ENCODE peak calls at places on chromosomes 4 and X, in seven cellular contexts. S, O, C, Q, Z, T and F are unnamed samples.
A peak's percentile ranks its signal among the peaks of the same experiment; 100 is the strongest.

GRCh38 chr4:182212211-182212761 is 30.9 kb upstream of the TENM3 start:
- DNase-seq in S (no peak), O (no peak), C (no peak), Q (no peak), Z (peak; percentile 69), T (peak; percentile 25), F (no peak)

GRCh38 chrX:39475372-39475771 is 622.4 kb downstream of the BCOR start:
- DNase-seq in S (no peak), O (no peak), C (no peak), Q (no peak), Z (peak; percentile 62), T (no peak), F (no peak)

GRCh38 chr4:71441186-71442169 is 102.7 kb downstream of the SLC4A4 start:
- DNase-seq in S (no peak), O (no peak), C (peak; percentile 20), Q (no peak), Z (no peak), T (no peak), F (peak; percentile 10)

GRCh38 chr4:128574706-128575105 is 234.8 kb upstream of the JADE1 start:
- DNase-seq in S (peak; percentile 49), O (peak; percentile 36), C (peak; percentile 65), Q (no peak), Z (peak; percentile 86), T (peak; percentile 87), F (no peak)

GRCh38 chr4:149112109-149112508 is 669.9 kb upstream of the NR3C2 start:
- DNase-seq in S (no peak), O (no peak), C (no peak), Q (no peak), Z (no peak), T (no peak), F (no peak)

GRCh38 chr4:174217273-174218126 is 66.0 kb downstream of the FBXO8 start:
- DNase-seq in S (peak; percentile 42), O (peak; percentile 56), C (no peak), Q (no peak), Z (peak; percentile 45), T (peak; percentile 71), F (peak; percentile 41)

GRCh38 chrX:8673211-8673610 is 58.7 kb downstream of the ANOS1 start:
- DNase-seq in S (no peak), O (no peak), C (no peak), Q (no peak), Z (no peak), T (peak; percentile 64), F (no peak)

GRCh38 chrX:152905081-152905420 is 7.2 kb downstream of the ZNF185 start:
- DNase-seq in S (no peak), O (no peak), C (no peak), Q (no peak), Z (no peak), T (no peak), F (no peak)

GRCh38 chrX:47662144-47662657 is 3.2 kb upstream of the UXT start:
- DNase-seq in S (no peak), O (no peak), C (peak; percentile 73), Q (no peak), Z (no peak), T (peak; percentile 87), F (peak; percentile 51)

GRCh38 chrX:131812847-131813825 is 210.0 kb upstream of the STK26 start:
- DNase-seq in S (no peak), O (peak; percentile 82), C (no peak), Q (no peak), Z (no peak), T (no peak), F (no peak)

GRCh38 chr4:121190389-121190788 is 26.3 kb upstream of the TNIP3 start:
- DNase-seq in S (no peak), O (no peak), C (no peak), Q (no peak), Z (no peak), T (no peak), F (no peak)

GRCh38 chrX:74465424-74465823 is 44.1 kb downstream of the SLC16A2 start:
- DNase-seq in S (no peak), O (no peak), C (no peak), Q (no peak), Z (no peak), T (peak; percentile 49), F (no peak)

GRCh38 chrX:13387656-13388421 is 68.0 kb upstream of the ATXN3L start:
- DNase-seq in S (no peak), O (no peak), C (no peak), Q (no peak), Z (no peak), T (no peak), F (no peak)

GRCh38 chrX:22126311-22126710 is 94.2 kb downstream of the PHEX start:
- DNase-seq in S (no peak), O (no peak), C (no peak), Q (no peak), Z (no peak), T (peak; percentile 3), F (no peak)

DNA sequence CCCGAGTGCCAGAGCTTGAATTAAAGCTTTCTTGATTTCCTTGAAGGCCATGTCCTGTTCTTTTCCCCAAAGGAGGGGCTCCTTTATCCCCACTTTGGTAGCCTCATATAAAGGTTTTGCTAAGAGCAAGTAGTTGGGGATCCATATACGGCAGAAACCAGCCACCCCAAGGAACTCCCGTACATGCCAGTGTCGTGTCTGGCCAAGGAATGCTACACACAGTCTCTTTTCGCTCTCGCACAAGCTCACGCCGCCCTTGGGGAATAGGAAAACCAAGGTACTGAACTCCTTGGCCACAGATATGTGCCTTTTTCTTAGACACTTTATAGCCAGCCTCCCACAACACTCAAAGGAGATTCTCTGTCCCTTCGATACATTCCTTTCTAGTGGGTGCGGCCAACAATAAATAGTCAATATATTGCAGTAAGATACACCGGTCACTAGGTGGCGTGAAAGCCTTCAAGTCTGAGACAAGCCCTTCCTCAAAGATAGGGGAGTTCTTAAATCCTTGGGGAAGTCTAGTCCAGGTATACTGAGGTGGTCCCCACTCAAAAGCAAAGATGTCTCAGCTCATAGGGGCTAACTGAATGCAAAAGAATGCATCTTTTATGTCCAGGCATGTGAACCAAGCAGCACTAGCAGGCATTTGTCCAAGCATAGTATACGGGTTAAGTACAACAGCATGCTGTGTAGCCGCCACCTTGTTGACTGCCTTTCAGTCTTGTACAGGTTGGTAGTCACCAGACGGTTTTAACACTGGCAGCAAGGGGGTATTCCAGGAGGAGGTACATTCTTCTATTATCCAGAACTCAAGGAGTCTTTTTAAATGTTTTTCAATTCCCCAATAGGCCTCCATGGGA is 57.8 kb upstream of the XAGE1B start:
- DNase-seq in S (no peak), O (no peak), C (no peak), Q (peak; percentile 18), Z (peak; percentile 76), T (peak; percentile 71), F (peak; percentile 4)
- TF ChIP-seq CTCF in S (peak; percentile 62), O (no peak), C (peak; percentile 64), Q (peak; percentile 79), Z (peak; percentile 65), T (peak; percentile 51), F (peak; percentile 43)

DNA sequence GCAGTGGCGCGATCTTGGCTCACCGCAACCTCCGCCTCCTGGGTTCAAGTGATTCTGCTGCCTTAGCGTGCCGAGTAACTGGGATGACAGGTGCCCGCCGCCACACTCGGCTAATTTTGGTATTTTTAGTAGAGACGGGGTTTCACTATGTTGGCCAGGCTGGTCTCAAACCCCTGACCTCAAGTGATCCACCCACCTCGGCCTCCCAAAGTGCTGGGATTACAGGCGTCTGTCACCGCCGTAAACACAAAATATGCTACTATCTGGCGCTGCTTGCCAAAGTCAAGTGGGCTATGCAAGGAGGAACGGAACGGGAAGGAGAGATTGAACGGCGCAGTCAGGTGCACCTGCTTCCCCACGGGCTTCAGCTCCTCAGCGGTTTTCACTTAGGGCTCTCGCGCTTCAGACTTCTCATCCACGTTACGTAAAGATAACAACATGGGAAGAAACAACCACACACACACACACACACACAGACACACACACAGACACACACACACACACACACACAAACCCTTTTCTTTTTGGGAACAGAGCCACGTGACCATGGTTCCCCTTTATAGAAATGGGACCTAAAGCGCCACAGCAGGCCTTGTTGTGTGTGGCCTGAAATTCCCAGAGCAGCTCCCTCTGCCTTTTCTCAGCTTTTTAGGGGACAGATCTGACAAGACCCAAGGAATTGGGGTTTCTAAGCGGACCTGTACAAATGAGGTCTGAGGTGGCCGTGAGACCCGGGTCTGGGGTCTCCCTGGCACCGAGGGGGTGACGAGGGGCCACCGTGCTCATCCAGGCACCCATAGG is 1.5 kb downstream of the P2RY8 start:
- DNase-seq in S (no peak), O (no peak), C (no peak), Q (no peak), Z (no peak), T (no peak), F (no peak)
- H3K4me3 ChIP-seq in S (peak overlapping the region; percentile 64), O (no peak overlapping the region), C (no peak overlapping the region), Q (no peak overlapping the region), Z (no peak overlapping the region), T (no peak overlapping the region), F (no peak overlapping the region)

GRCh38 chr4:45477311-45477733 is 646.5 kb downstream of the GABRG1 start:
- DNase-seq in S (no peak), O (no peak), C (no peak), Q (no peak), Z (no peak), T (no peak), F (no peak)
- TF ChIP-seq CTCF in S (no peak), O (no peak), C (no peak), Q (no peak), Z (no peak), T (no peak), F (no peak)

GRCh38 chr4:75557696-75558095 is 1.8 kb downstream of the ODAPH start:
- DNase-seq in S (no peak), O (no peak), C (no peak), Q (no peak), Z (no peak), T (no peak), F (no peak)

GRCh38 chr4:75552452-75552851 is 3.4 kb upstream of the ODAPH start:
- DNase-seq in S (no peak), O (no peak), C (no peak), Q (no peak), Z (no peak), T (no peak), F (no peak)

GRCh38 chr4:75555294-75556164 is at the start of gene ODAPH:
- DNase-seq in S (no peak), O (no peak), C (peak; percentile 70), Q (no peak), Z (no peak), T (no peak), F (no peak)
- H3K4me3 ChIP-seq in S (no peak within 1 kb of the TSS), O (no peak within 1 kb of the TSS), C (peak within 1 kb of the TSS; percentile 46), Q (no peak within 1 kb of the TSS), Z (no peak within 1 kb of the TSS), T (no peak within 1 kb of the TSS), F (no peak within 1 kb of the TSS)

GRCh38 chrX:36897690-36898089 is 110.5 kb upstream of the FAM47C start:
- DNase-seq in S (no peak), O (no peak), C (no peak), Q (no peak), Z (no peak), T (no peak), F (no peak)

DNA sequence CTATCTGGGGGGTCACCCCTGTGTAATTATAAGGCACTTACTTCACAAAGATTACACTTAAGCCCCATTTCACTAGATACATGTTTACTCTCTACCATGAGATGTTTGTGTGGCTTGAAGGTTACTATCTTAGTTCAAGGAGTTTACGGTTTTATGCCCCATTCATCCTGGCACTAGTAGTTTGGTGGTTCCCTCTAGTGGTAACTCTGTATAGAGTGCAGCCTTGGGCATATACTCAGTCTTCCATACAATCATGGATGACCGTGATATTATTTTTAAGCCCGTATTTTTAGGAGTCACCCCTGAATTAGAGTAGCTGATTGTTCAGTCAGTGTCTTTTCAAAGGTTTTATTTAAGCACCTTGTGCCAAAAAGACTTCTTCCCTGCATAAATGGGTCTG is 109.9 kb upstream of the FAM47C start:
- DNase-seq in S (no peak), O (no peak), C (no peak), Q (no peak), Z (peak; percentile 24), T (peak; percentile 1), F (no peak)
- TF ChIP-seq CTCF in S (peak; percentile 17), O (no peak), C (peak; percentile 63), Q (peak; percentile 53), Z (peak; percentile 63), T (peak; percentile 43), F (no peak)